ENCODE peak calls at places on chromosome 12, in ten cellular contexts. One of them, this sample, is unnamed.

GRCh38 chr12:107318804-107319535 is 225.6 kb upstream of the CRY1 start:
- DNase-seq in fibroblast of lung: peak; percentile 47
- DNase-seq in neuronal stem cell: peak; percentile 53
- DNase-seq in CD4-positive, CD25-positive, alpha-beta regulatory T cell: peak; percentile 41
- DNase-seq in tibial nerve: no peak
- DNase-seq in CD4-positive, alpha-beta memory T cell: peak; percentile 40
- DNase-seq in lower lobe of right lung: peak; percentile 47
- DNase-seq in naive thymus-derived CD4-positive, alpha-beta T cell: peak; percentile 48
- DNase-seq in SJCRH30: no peak
- DNase-seq in right lobe of liver: no peak
- DNase-seq in this sample: no peak

GRCh38 chr12:18224745-18225144 is 36.6 kb upstream of the PIK3C2G start:
- DNase-seq in neuronal stem cell: peak; percentile 33
- DNase-seq in right lobe of liver: no peak
- DNase-seq in SJCRH30: peak; percentile 4
- DNase-seq in CD4-positive, CD25-positive, alpha-beta regulatory T cell: no peak
- DNase-seq in fibroblast of lung: peak; percentile 68
- DNase-seq in lower lobe of right lung: no peak
- DNase-seq in CD4-positive, alpha-beta memory T cell: no peak
- DNase-seq in tibial nerve: no peak
- DNase-seq in naive thymus-derived CD4-positive, alpha-beta T cell: no peak
- DNase-seq in this sample: no peak

GRCh38 chr12:126055521-126055920 is 990.3 kb downstream of the AACS start:
- DNase-seq in right lobe of liver: no peak
- DNase-seq in lower lobe of right lung: no peak
- DNase-seq in fibroblast of lung: peak; percentile 31
- DNase-seq in neuronal stem cell: no peak
- DNase-seq in SJCRH30: peak; percentile 5
- DNase-seq in naive thymus-derived CD4-positive, alpha-beta T cell: no peak
- DNase-seq in tibial nerve: no peak
- DNase-seq in CD4-positive, CD25-positive, alpha-beta regulatory T cell: no peak
- DNase-seq in CD4-positive, alpha-beta memory T cell: no peak
- DNase-seq in this sample: no peak

GRCh38 chr12:75561921-75562320 is 50.5 kb upstream of the KRR1 start:
- DNase-seq in naive thymus-derived CD4-positive, alpha-beta T cell: no peak
- DNase-seq in lower lobe of right lung: no peak
- DNase-seq in neuronal stem cell: no peak
- DNase-seq in tibial nerve: no peak
- DNase-seq in CD4-positive, CD25-positive, alpha-beta regulatory T cell: no peak
- DNase-seq in SJCRH30: no peak
- DNase-seq in fibroblast of lung: no peak
- DNase-seq in right lobe of liver: no peak
- DNase-seq in CD4-positive, alpha-beta memory T cell: no peak
- DNase-seq in this sample: no peak

GRCh38 chr12:62950317-62950716 is 15.4 kb upstream of the PPM1H start:
- DNase-seq in right lobe of liver: no peak
- DNase-seq in lower lobe of right lung: no peak
- DNase-seq in naive thymus-derived CD4-positive, alpha-beta T cell: no peak
- DNase-seq in CD4-positive, CD25-positive, alpha-beta regulatory T cell: no peak
- DNase-seq in CD4-positive, alpha-beta memory T cell: no peak
- DNase-seq in SJCRH30: no peak
- DNase-seq in fibroblast of lung: no peak
- DNase-seq in neuronal stem cell: no peak
- DNase-seq in tibial nerve: no peak
- DNase-seq in this sample: no peak

GRCh38 chr12:109291531-109292341 is 17.3 kb downstream of the FOXN4 start:
- DNase-seq in right lobe of liver: no peak
- DNase-seq in tibial nerve: no peak
- DNase-seq in fibroblast of lung: peak; percentile 17
- DNase-seq in naive thymus-derived CD4-positive, alpha-beta T cell: no peak
- DNase-seq in SJCRH30: peak; percentile 73
- DNase-seq in lower lobe of right lung: no peak
- DNase-seq in neuronal stem cell: peak; percentile 93
- DNase-seq in CD4-positive, alpha-beta memory T cell: no peak
- DNase-seq in CD4-positive, CD25-positive, alpha-beta regulatory T cell: no peak
- DNase-seq in this sample: no peak

GRCh38 chr12:18564306-18564705 is 173.5 kb downstream of the PLCZ1 start:
- DNase-seq in CD4-positive, alpha-beta memory T cell: no peak
- DNase-seq in CD4-positive, CD25-positive, alpha-beta regulatory T cell: no peak
- DNase-seq in neuronal stem cell: no peak
- DNase-seq in tibial nerve: no peak
- DNase-seq in naive thymus-derived CD4-positive, alpha-beta T cell: no peak
- DNase-seq in right lobe of liver: no peak
- DNase-seq in lower lobe of right lung: no peak
- DNase-seq in fibroblast of lung: no peak
- DNase-seq in SJCRH30: no peak
- DNase-seq in this sample: no peak

GRCh38 chr12:27460471-27460978 is 14.0 kb downstream of the SMCO2 start:
- DNase-seq in CD4-positive, CD25-positive, alpha-beta regulatory T cell: peak; percentile 59
- DNase-seq in lower lobe of right lung: no peak
- DNase-seq in tibial nerve: no peak
- DNase-seq in naive thymus-derived CD4-positive, alpha-beta T cell: peak; percentile 59
- DNase-seq in neuronal stem cell: no peak
- DNase-seq in SJCRH30: no peak
- DNase-seq in fibroblast of lung: no peak
- DNase-seq in CD4-positive, alpha-beta memory T cell: no peak
- DNase-seq in right lobe of liver: no peak
- DNase-seq in this sample: no peak

GRCh38 chr12:75913502-75914110 is 118.0 kb downstream of the PHLDA1 start:
- DNase-seq in SJCRH30: no peak
- DNase-seq in CD4-positive, CD25-positive, alpha-beta regulatory T cell: no peak
- DNase-seq in right lobe of liver: no peak
- DNase-seq in lower lobe of right lung: no peak
- DNase-seq in tibial nerve: no peak
- DNase-seq in fibroblast of lung: no peak
- DNase-seq in CD4-positive, alpha-beta memory T cell: no peak
- DNase-seq in naive thymus-derived CD4-positive, alpha-beta T cell: peak; percentile 68
- DNase-seq in neuronal stem cell: no peak
- DNase-seq in this sample: no peak

DNA sequence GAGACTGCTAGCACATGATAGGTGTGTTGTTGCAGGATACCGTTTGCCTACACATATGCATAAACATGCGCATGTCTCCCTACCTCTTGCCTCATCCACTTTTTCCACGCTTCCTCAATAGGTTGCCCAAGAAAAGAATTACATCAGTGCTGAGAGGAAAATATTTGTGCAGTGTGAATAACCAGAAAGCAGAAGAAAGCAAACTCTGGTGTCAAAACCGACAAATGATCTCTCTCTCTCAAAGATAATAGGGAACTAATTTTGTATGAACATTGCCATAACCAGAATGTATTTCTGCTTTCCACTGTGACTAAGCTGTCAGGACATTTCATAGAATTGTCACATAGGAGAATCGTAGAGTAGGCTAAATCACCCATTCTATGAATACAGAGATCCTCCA is 1.3 kb downstream of the CLEC7A start:
- DNase-seq in SJCRH30: no peak
- DNase-seq in tibial nerve: peak; percentile 53
- DNase-seq in neuronal stem cell: no peak
- DNase-seq in right lobe of liver: no peak
- DNase-seq in naive thymus-derived CD4-positive, alpha-beta T cell: no peak
- DNase-seq in CD4-positive, CD25-positive, alpha-beta regulatory T cell: no peak
- DNase-seq in fibroblast of lung: no peak
- DNase-seq in CD4-positive, alpha-beta memory T cell: no peak
- DNase-seq in lower lobe of right lung: no peak
- DNase-seq in this sample: no peak
- H3K4me3 ChIP-seq in SJCRH30: no peak overlapping the region
- H3K4me3 ChIP-seq in tibial nerve: no peak overlapping the region
- H3K4me3 ChIP-seq in neuronal stem cell: no peak overlapping the region
- H3K4me3 ChIP-seq in right lobe of liver: no peak overlapping the region
- H3K4me3 ChIP-seq in naive thymus-derived CD4-positive, alpha-beta T cell: no peak overlapping the region
- H3K4me3 ChIP-seq in CD4-positive, CD25-positive, alpha-beta regulatory T cell: no peak overlapping the region
- H3K4me3 ChIP-seq in fibroblast of lung: no peak overlapping the region
- H3K4me3 ChIP-seq in CD4-positive, alpha-beta memory T cell: no peak overlapping the region
- H3K4me3 ChIP-seq in lower lobe of right lung: peak overlapping the region; percentile 33
- H3K4me3 ChIP-seq in this sample: peak overlapping the region; percentile 49

DNA sequence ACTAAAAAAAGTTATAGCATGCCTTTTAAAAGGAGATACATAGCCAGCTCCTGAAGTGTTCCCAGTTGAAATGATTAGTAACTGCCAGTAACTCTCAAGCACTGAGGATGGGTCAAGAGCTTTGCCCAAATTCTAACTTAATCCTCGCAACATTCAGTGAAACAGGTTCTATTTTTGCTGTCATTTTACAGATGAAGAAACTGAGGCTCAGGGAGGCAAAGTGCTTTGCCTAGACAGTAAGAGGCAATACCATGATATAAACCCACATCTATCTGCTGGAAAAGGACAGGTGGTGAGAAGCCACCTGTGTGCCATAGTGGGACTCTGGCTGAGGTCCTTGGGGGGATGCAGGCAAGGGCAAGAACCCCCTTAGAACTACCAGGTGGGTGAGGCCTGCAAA is 8.8 kb downstream of the TESC start:
- DNase-seq in CD4-positive, alpha-beta memory T cell: no peak
- DNase-seq in CD4-positive, CD25-positive, alpha-beta regulatory T cell: no peak
- DNase-seq in naive thymus-derived CD4-positive, alpha-beta T cell: no peak
- DNase-seq in SJCRH30: no peak
- DNase-seq in lower lobe of right lung: no peak
- DNase-seq in tibial nerve: no peak
- DNase-seq in neuronal stem cell: no peak
- DNase-seq in fibroblast of lung: no peak
- DNase-seq in right lobe of liver: no peak
- DNase-seq in this sample: no peak
- H3K27me3 ChIP-seq in CD4-positive, alpha-beta memory T cell: no peaks in the 10 kb centered on the region
- H3K27me3 ChIP-seq in CD4-positive, CD25-positive, alpha-beta regulatory T cell: no peaks in the 10 kb centered on the region
- H3K27me3 ChIP-seq in naive thymus-derived CD4-positive, alpha-beta T cell: no peaks in the 10 kb centered on the region
- H3K27me3 ChIP-seq in SJCRH30: peaks cover 3% of the 10 kb centered on the region
- H3K27me3 ChIP-seq in lower lobe of right lung: no peaks in the 10 kb centered on the region
- H3K27me3 ChIP-seq in tibial nerve: no peaks in the 10 kb centered on the region
- H3K27me3 ChIP-seq in neuronal stem cell: no peaks in the 10 kb centered on the region
- H3K27me3 ChIP-seq in fibroblast of lung: peaks cover 6% of the 10 kb centered on the region
- H3K27me3 ChIP-seq in right lobe of liver: no peaks in the 10 kb centered on the region
- H3K27me3 ChIP-seq in this sample: no peaks in the 10 kb centered on the region

DNA sequence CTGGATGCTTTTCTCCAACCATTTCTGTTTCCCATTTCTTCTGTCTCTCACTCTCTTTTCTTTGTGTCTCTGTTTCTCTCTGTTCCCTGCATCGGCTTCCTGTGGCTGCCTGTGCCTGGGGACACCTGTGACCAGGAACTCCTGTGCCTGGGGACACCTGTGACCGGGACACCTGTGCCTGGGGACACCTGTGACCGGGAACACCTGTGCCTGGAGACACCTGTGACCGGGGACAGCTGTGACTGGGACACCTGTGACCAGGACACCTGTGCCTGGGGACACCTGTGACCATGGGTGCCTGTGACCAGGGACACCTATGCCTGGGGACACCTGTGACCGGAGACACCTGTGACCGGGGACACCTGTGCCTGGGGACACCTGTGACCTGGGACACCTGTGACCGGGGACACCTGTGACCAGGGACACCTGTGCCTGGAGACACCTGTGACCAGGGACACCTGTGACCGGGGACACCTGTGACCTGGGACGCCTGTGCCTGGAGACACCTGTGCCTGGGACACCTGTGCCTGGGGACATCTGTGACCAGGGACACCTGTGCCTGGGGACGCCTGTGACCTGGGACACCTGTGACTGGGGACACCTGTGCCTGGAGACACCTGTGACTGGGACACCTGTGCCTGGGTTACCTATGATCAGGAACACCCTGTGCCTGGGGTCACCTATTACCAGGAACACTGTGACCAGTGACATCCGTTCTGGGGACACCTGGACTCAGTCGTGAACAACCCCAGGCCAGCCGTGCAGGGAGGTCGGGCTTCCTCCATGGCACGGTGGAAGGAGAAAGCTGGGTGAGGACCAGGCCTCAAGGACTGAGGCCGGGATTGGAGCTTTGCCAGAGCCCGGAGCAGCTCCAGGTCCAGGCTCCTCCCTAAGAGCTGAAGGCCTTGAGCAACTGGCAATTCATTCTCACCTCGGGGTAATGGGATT is 23.4 kb upstream of the FBRSL1 start:
- DNase-seq in naive thymus-derived CD4-positive, alpha-beta T cell: no peak
- DNase-seq in right lobe of liver: no peak
- DNase-seq in neuronal stem cell: no peak
- DNase-seq in tibial nerve: no peak
- DNase-seq in CD4-positive, alpha-beta memory T cell: no peak
- DNase-seq in SJCRH30: no peak
- DNase-seq in CD4-positive, CD25-positive, alpha-beta regulatory T cell: no peak
- DNase-seq in lower lobe of right lung: peak; percentile 48
- DNase-seq in fibroblast of lung: peak; percentile 43
- DNase-seq in this sample: peak; percentile 55
- H3K4me1 ChIP-seq in naive thymus-derived CD4-positive, alpha-beta T cell: peaks cover 8% of the 10 kb centered on the region
- H3K4me1 ChIP-seq in right lobe of liver: no peaks in the 10 kb centered on the region
- H3K4me1 ChIP-seq in neuronal stem cell: no peaks in the 10 kb centered on the region
- H3K4me1 ChIP-seq in tibial nerve: no peaks in the 10 kb centered on the region
- H3K4me1 ChIP-seq in CD4-positive, alpha-beta memory T cell: peaks cover 24% of the 10 kb centered on the region
- H3K4me1 ChIP-seq in SJCRH30: no peaks in the 10 kb centered on the region
- H3K4me1 ChIP-seq in CD4-positive, CD25-positive, alpha-beta regulatory T cell: peaks cover 15% of the 10 kb centered on the region
- H3K4me1 ChIP-seq in lower lobe of right lung: no peaks in the 10 kb centered on the region
- H3K4me1 ChIP-seq in fibroblast of lung: no peaks in the 10 kb centered on the region
- H3K4me1 ChIP-seq in this sample: peaks cover 4% of the 10 kb centered on the region

GRCh38 chr12:25364529-25365339 is 114.0 kb upstream of the KRAS start:
- DNase-seq in CD4-positive, alpha-beta memory T cell: no peak
- DNase-seq in CD4-positive, CD25-positive, alpha-beta regulatory T cell: peak; percentile 42
- DNase-seq in lower lobe of right lung: no peak
- DNase-seq in fibroblast of lung: no peak
- DNase-seq in tibial nerve: no peak
- DNase-seq in right lobe of liver: no peak
- DNase-seq in SJCRH30: no peak
- DNase-seq in neuronal stem cell: no peak
- DNase-seq in naive thymus-derived CD4-positive, alpha-beta T cell: no peak
- DNase-seq in this sample: no peak

GRCh38 chr12:25361511-25361910 is 110.8 kb upstream of the KRAS start:
- DNase-seq in CD4-positive, CD25-positive, alpha-beta regulatory T cell: no peak
- DNase-seq in neuronal stem cell: no peak
- DNase-seq in lower lobe of right lung: no peak
- DNase-seq in fibroblast of lung: no peak
- DNase-seq in naive thymus-derived CD4-positive, alpha-beta T cell: no peak
- DNase-seq in SJCRH30: no peak
- DNase-seq in CD4-positive, alpha-beta memory T cell: no peak
- DNase-seq in right lobe of liver: no peak
- DNase-seq in tibial nerve: no peak
- DNase-seq in this sample: no peak

GRCh38 chr12:25365340-25365730 is 114.6 kb upstream of the KRAS start:
- DNase-seq in tibial nerve: no peak
- DNase-seq in lower lobe of right lung: no peak
- DNase-seq in fibroblast of lung: no peak
- DNase-seq in neuronal stem cell: no peak
- DNase-seq in naive thymus-derived CD4-positive, alpha-beta T cell: no peak
- DNase-seq in CD4-positive, CD25-positive, alpha-beta regulatory T cell: no peak
- DNase-seq in right lobe of liver: no peak
- DNase-seq in SJCRH30: no peak
- DNase-seq in CD4-positive, alpha-beta memory T cell: no peak
- DNase-seq in this sample: no peak

GRCh38 chr12:25366159-25366558 is 115.4 kb upstream of the KRAS start:
- DNase-seq in lower lobe of right lung: no peak
- DNase-seq in CD4-positive, alpha-beta memory T cell: no peak
- DNase-seq in tibial nerve: no peak
- DNase-seq in SJCRH30: no peak
- DNase-seq in neuronal stem cell: no peak
- DNase-seq in fibroblast of lung: no peak
- DNase-seq in CD4-positive, CD25-positive, alpha-beta regulatory T cell: no peak
- DNase-seq in right lobe of liver: no peak
- DNase-seq in naive thymus-derived CD4-positive, alpha-beta T cell: no peak
- DNase-seq in this sample: no peak

DNA sequence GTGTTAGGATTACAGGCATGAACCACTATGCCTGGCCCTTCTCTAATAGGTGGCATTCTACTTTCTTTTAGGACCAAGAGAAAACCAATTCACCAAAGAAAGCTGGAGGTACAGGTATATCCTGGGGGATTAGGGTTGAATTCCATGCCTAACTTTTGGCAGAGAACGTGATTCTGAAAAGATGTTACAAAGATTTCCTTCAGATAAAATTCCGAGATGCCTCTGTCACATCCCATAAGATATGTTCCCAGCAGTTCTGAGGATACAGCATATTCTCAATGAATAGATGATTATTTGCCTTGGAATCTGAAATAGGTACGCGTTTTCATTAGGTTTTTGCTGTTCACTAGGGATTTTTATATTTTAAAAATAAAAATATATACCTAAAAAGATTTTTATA is 111.9 kb upstream of the KRAS start:
- DNase-seq in naive thymus-derived CD4-positive, alpha-beta T cell: no peak
- DNase-seq in CD4-positive, alpha-beta memory T cell: no peak
- DNase-seq in fibroblast of lung: no peak
- DNase-seq in lower lobe of right lung: no peak
- DNase-seq in neuronal stem cell: no peak
- DNase-seq in right lobe of liver: no peak
- DNase-seq in tibial nerve: no peak
- DNase-seq in CD4-positive, CD25-positive, alpha-beta regulatory T cell: no peak
- DNase-seq in SJCRH30: no peak
- DNase-seq in this sample: no peak
- H3K4me3 ChIP-seq in naive thymus-derived CD4-positive, alpha-beta T cell: no peak overlapping the region
- H3K4me3 ChIP-seq in CD4-positive, alpha-beta memory T cell: no peak overlapping the region
- H3K4me3 ChIP-seq in fibroblast of lung: no peak overlapping the region
- H3K4me3 ChIP-seq in lower lobe of right lung: no peak overlapping the region
- H3K4me3 ChIP-seq in neuronal stem cell: no peak overlapping the region
- H3K4me3 ChIP-seq in right lobe of liver: no peak overlapping the region
- H3K4me3 ChIP-seq in tibial nerve: no peak overlapping the region
- H3K4me3 ChIP-seq in CD4-positive, CD25-positive, alpha-beta regulatory T cell: no peak overlapping the region
- H3K4me3 ChIP-seq in SJCRH30: no peak overlapping the region
- H3K4me3 ChIP-seq in this sample: no peak overlapping the region

This sample was measured in left lung.